ENCODE peak calls at places on chromosomes 3 and 15, in eight cellular contexts. O, I, B, C, D, T, K and V are unnamed samples.

GRCh38 chr3:143654906-143655305 is 193.4 kb downstream of the SLC9A9 start:
- DNase-seq in O (no peak), I (no peak), B (no peak), C (no peak), D (no peak), T (no peak), K (no peak), V (no peak)

GRCh38 chr3:13045904-13046568 is 27.2 kb downstream of the IQSEC1 start:
- DNase-seq in O (no peak), I (no peak), B (no peak), C (no peak), D (no peak), T (no peak), K (no peak), V (no peak)

GRCh38 chr3:16132190-16132589 is 42.3 kb upstream of the GALNT15 start:
- DNase-seq in O (no peak), I (no peak), B (no peak), C (no peak), D (no peak), T (no peak), K (no peak), V (no peak)

GRCh38 chr15:34109775-34110663 is 8.1 kb downstream of the PGBD4 start:
- DNase-seq in O (no peak), I (peak), B (no peak), C (no peak), D (no peak), T (no peak), K (peak), V (no peak)

GRCh38 chr3:128266453-128266852 is 113.2 kb downstream of the EEFSEC start:
- DNase-seq in O (no peak), I (no peak), B (no peak), C (no peak), D (no peak), T (no peak), K (peak), V (no peak)

GRCh38 chr3:195893121-195893449 is 15.3 kb downstream of the TNK2 start:
- DNase-seq in O (peak), I (no peak), B (no peak), C (peak), D (no peak), T (no peak), K (no peak), V (peak)

GRCh38 chr15:45634442-45635190 is at the start of gene SQOR:
- DNase-seq in O (no peak), I (peak), B (peak), C (peak), D (peak), T (peak), K (peak), V (peak)

GRCh38 chr3:195876297-195877031 is 31.9 kb downstream of the TNK2 start:
- DNase-seq in O (no peak), I (no peak), B (no peak), C (no peak), D (peak), T (no peak), K (no peak), V (peak)

GRCh38 chr3:170815340-170815739 is 54.7 kb downstream of the RPL22L1 start:
- DNase-seq in O (peak), I (no peak), B (no peak), C (no peak), D (no peak), T (no peak), K (peak), V (no peak)

GRCh38 chr3:88149516-88150362 is at the start of gene C3orf38:
- DNase-seq in O (peak), I (peak), B (peak), C (peak), D (peak), T (peak), K (peak), V (peak)

GRCh38 chr15:80445300-80446041 is 41.3 kb downstream of the ARNT2 start:
- DNase-seq in O (no peak), I (no peak), B (no peak), C (no peak), D (no peak), T (peak), K (no peak), V (no peak)

GRCh38 chr15:22806664-22807063 is 20.2 kb downstream of the NIPA1 start:
- DNase-seq in O (no peak), I (no peak), B (no peak), C (peak), D (no peak), T (no peak), K (no peak), V (no peak)

GRCh38 chr3:35651888-35652287 is 12.6 kb downstream of the ARPP21 start:
- DNase-seq in O (no peak), I (peak), B (no peak), C (no peak), D (no peak), T (no peak), K (no peak), V (no peak)

GRCh38 chr3:113291572-113291971 is 80.2 kb downstream of the BOC start:
- DNase-seq in O (no peak), I (no peak), B (no peak), C (no peak), D (no peak), T (no peak), K (no peak), V (no peak)

GRCh38 chr15:41507820-41508290 is 5.8 kb downstream of the LTK start:
- DNase-seq in O (no peak), I (no peak), B (no peak), C (no peak), D (no peak), T (no peak), K (no peak), V (no peak)

GRCh38 chr3:105982207-105982606 is 113.4 kb upstream of the CBLB start:
- DNase-seq in O (no peak), I (no peak), B (no peak), C (no peak), D (no peak), T (no peak), K (no peak), V (no peak)

GRCh38 chr3:66582721-66583141 is 81.9 kb upstream of the LRIG1 start:
- DNase-seq in O (no peak), I (no peak), B (peak), C (no peak), D (peak), T (no peak), K (no peak), V (peak)

GRCh38 chr3:72930754-72931153 is 42.9 kb downstream of the GXYLT2 start:
- DNase-seq in O (no peak), I (no peak), B (no peak), C (no peak), D (no peak), T (no peak), K (no peak), V (no peak)

GRCh38 chr3:43279082-43279481 is 7.3 kb upstream of the SNRK start:
- DNase-seq in O (no peak), I (no peak), B (no peak), C (no peak), D (no peak), T (no peak), K (no peak), V (no peak)

GRCh38 chr3:54877675-54878544 is 49.9 kb downstream of the LRTM1 start:
- DNase-seq in O (no peak), I (no peak), B (no peak), C (no peak), D (no peak), T (no peak), K (no peak), V (no peak)

GRCh38 chr3:158109804-158110657 is at the start of gene RSRC1:
- DNase-seq in O (peak), I (peak), B (peak), C (peak), D (peak), T (peak), K (peak), V (peak)

GRCh38 chr3:184229424-184230080 is at the start of gene VWA5B2:
- DNase-seq in O (peak), I (peak), B (peak), C (peak), D (peak), T (no peak), K (peak), V (peak)

GRCh38 chr3:49899815-49900214 is 3.9 kb downstream of the MST1R start:
- DNase-seq in O (no peak), I (no peak), B (no peak), C (no peak), D (no peak), T (no peak), K (no peak), V (no peak)

GRCh38 chr3:144381607-144382006 is 410.0 kb downstream of the DIPK2A start:
- DNase-seq in O (no peak), I (no peak), B (no peak), C (no peak), D (no peak), T (no peak), K (no peak), V (no peak)

GRCh38 chr15:98711810-98712209 is 63.5 kb downstream of the IGF1R start:
- DNase-seq in O (no peak), I (no peak), B (no peak), C (no peak), D (no peak), T (no peak), K (no peak), V (no peak)

GRCh38 chr15:68383161-68384074 is 48.5 kb downstream of the ITGA11 start:
- DNase-seq in O (peak), I (peak), B (no peak), C (no peak), D (no peak), T (peak), K (peak), V (no peak)

GRCh38 chr3:30751610-30752299 is 142.7 kb downstream of the GADL1 start:
- DNase-seq in O (no peak), I (peak), B (peak), C (no peak), D (no peak), T (no peak), K (no peak), V (peak)